ENCODE peak calls at places on chromosome 15, in ten cellular contexts. R, M, X, K, L, P, V, F, A and B are unnamed samples.

GRCh38 chr15:77819841-77820728 is 187.4 kb upstream of the LINGO1 start:
- DNase-seq in R (no peak), M (no peak), X (no peak), K (peak; percentile 71), L (peak; percentile 31), P (no peak), V (no peak), F (no peak), A (peak; percentile 74), B (no peak)

GRCh38 chr15:98154863-98155262 is 194.4 kb downstream of the ARRDC4 start:
- DNase-seq in R (no peak), M (no peak), X (peak; percentile 0), K (peak; percentile 28), L (peak; percentile 99), P (no peak), V (no peak), F (no peak), A (no peak), B (no peak)

GRCh38 chr15:86691091-86691490 is 611.4 kb downstream of the AGBL1 start:
- DNase-seq in R (no peak), M (no peak), X (no peak), K (peak; percentile 17), L (no peak), P (no peak), V (no peak), F (no peak), A (peak; percentile 85), B (no peak)

GRCh38 chr15:45391746-45392711 is 13.7 kb upstream of the GATM start:
- DNase-seq in R (no peak), M (no peak), X (no peak), K (no peak), L (no peak), P (peak; percentile 68), V (no peak), F (peak; percentile 68), A (no peak), B (peak; percentile 10)

GRCh38 chr15:70094690-70095311 is 2.9 kb downstream of the TLE3 start:
- DNase-seq in R (no peak), M (no peak), X (no peak), K (peak; percentile 14), L (no peak), P (no peak), V (no peak), F (no peak), A (no peak), B (no peak)

GRCh38 chr15:48946088-48946839 is 17.5 kb downstream of the SHC4 start:
- DNase-seq in R (no peak), M (no peak), X (peak; percentile 90), K (peak; percentile 71), L (peak; percentile 71), P (no peak), V (peak; percentile 5), F (no peak), A (no peak), B (no peak)

GRCh38 chr15:65379986-65380385 is 2.2 kb upstream of the IGDCC3 start:
- DNase-seq in R (no peak), M (no peak), X (no peak), K (no peak), L (no peak), P (no peak), V (no peak), F (no peak), A (no peak), B (no peak)

GRCh38 chr15:45773149-45773548 is 138.3 kb downstream of the SQOR start:
- DNase-seq in R (no peak), M (no peak), X (peak; percentile 16), K (no peak), L (no peak), P (no peak), V (no peak), F (no peak), A (no peak), B (no peak)

GRCh38 chr15:100928632-100929280 is 9.6 kb downstream of the LRRK1 start:
- DNase-seq in R (no peak), M (no peak), X (no peak), K (no peak), L (no peak), P (no peak), V (no peak), F (no peak), A (no peak), B (no peak)

GRCh38 chr15:58457466-58457965 is 25.7 kb downstream of the LIPC start:
- DNase-seq in R (no peak), M (no peak), X (peak; percentile 97), K (no peak), L (peak; percentile 87), P (no peak), V (peak; percentile 20), F (no peak), A (no peak), B (no peak)

GRCh38 chr15:57133127-57133968 is 214.9 kb downstream of the TCF12 start:
- DNase-seq in R (no peak), M (no peak), X (peak; percentile 34), K (no peak), L (no peak), P (no peak), V (no peak), F (no peak), A (peak; percentile 94), B (no peak)

GRCh38 chr15:75177360-75178071 is 24.2 kb upstream of the C15orf39 start:
- DNase-seq in R (no peak), M (no peak), X (no peak), K (no peak), L (no peak), P (no peak), V (no peak), F (no peak), A (no peak), B (no peak)

GRCh38 chr15:29825205-29825604 is 2.9 kb upstream of the TJP1 start:
- DNase-seq in R (no peak), M (no peak), X (no peak), K (no peak), L (peak; percentile 47), P (no peak), V (no peak), F (no peak), A (no peak), B (peak; percentile 37)

GRCh38 chr15:101675015-101675414 is 22.8 kb upstream of the TM2D3 start:
- DNase-seq in R (no peak), M (no peak), X (peak; percentile 92), K (no peak), L (peak; percentile 89), P (no peak), V (no peak), F (no peak), A (no peak), B (no peak)

GRCh38 chr15:92112180-92112579 is 258.7 kb downstream of the SLCO3A1 start:
- DNase-seq in R (no peak), M (no peak), X (peak; percentile 37), K (no peak), L (no peak), P (no peak), V (no peak), F (no peak), A (no peak), B (no peak)

GRCh38 chr15:63772531-63772930 is 61.2 kb downstream of the HERC1 start:
- DNase-seq in R (no peak), M (no peak), X (no peak), K (no peak), L (no peak), P (no peak), V (no peak), F (no peak), A (no peak), B (no peak)

GRCh38 chr15:34753236-34753894 is 1.4 kb downstream of the GJD2 start:
- DNase-seq in R (peak; percentile 14), M (no peak), X (peak; percentile 71), K (peak; percentile 78), L (peak; percentile 55), P (peak; percentile 52), V (peak; percentile 48), F (no peak), A (no peak), B (no peak)

GRCh38 chr15:99333413-99333812 is 82.1 kb downstream of the LRRC28 start:
- DNase-seq in R (no peak), M (no peak), X (no peak), K (no peak), L (no peak), P (no peak), V (no peak), F (no peak), A (no peak), B (no peak)

GRCh38 chr15:73989001-73989798 is 2.9 kb downstream of the STOML1 start:
- DNase-seq in R (no peak), M (no peak), X (peak; percentile 86), K (peak; percentile 65), L (peak; percentile 82), P (no peak), V (no peak), F (no peak), A (no peak), B (no peak)

GRCh38 chr15:23532019-23532418 is 33.5 kb upstream of the MKRN3 start:
- DNase-seq in R (no peak), M (no peak), X (no peak), K (peak; percentile 22), L (peak; percentile 2), P (no peak), V (peak; percentile 13), F (no peak), A (no peak), B (no peak)

GRCh38 chr15:68595260-68595564 is 16.4 kb downstream of the CORO2B start:
- DNase-seq in R (no peak), M (no peak), X (no peak), K (no peak), L (no peak), P (no peak), V (no peak), F (no peak), A (no peak), B (no peak)

GRCh38 chr15:63160638-63161037 is 3.4 kb upstream of the RPS27L start:
- DNase-seq in R (no peak), M (no peak), X (no peak), K (no peak), L (no peak), P (no peak), V (no peak), F (no peak), A (no peak), B (no peak)

GRCh38 chr15:57697588-57697987 is 8.9 kb upstream of the POLR2M start:
- DNase-seq in R (no peak), M (no peak), X (peak; percentile 19), K (no peak), L (peak; percentile 80), P (peak; percentile 78), V (no peak), F (no peak), A (no peak), B (no peak)

GRCh38 chr15:35397027-35397426 is 148.9 kb downstream of the DPH6 start:
- DNase-seq in R (no peak), M (no peak), X (peak; percentile 29), K (no peak), L (no peak), P (no peak), V (no peak), F (no peak), A (no peak), B (no peak)

GRCh38 chr15:88246666-88247446 is 9.7 kb downstream of the NTRK3 start:
- DNase-seq in R (peak; percentile 74), M (peak; percentile 77), X (peak; percentile 39), K (peak; percentile 88), L (peak; percentile 69), P (peak; percentile 84), V (peak; percentile 76), F (no peak), A (peak; percentile 18), B (no peak)

GRCh38 chr15:99440029-99440428 is 125.8 kb upstream of the MEF2A start:
- DNase-seq in R (no peak), M (no peak), X (no peak), K (no peak), L (no peak), P (no peak), V (no peak), F (no peak), A (no peak), B (no peak)

GRCh38 chr15:65583701-65584100 is 27.2 kb downstream of the INTS14 start:
- DNase-seq in R (no peak), M (no peak), X (peak; percentile 41), K (peak; percentile 8), L (peak; percentile 36), P (no peak), V (no peak), F (no peak), A (no peak), B (peak; percentile 12)

GRCh38 chr15:59556405-59556804 is 55.2 kb upstream of the GCNT3 start:
- DNase-seq in R (no peak), M (no peak), X (no peak), K (no peak), L (no peak), P (no peak), V (no peak), F (no peak), A (no peak), B (no peak)